ENCODE peak calls at places on chromosomes 1 and 21, in five cellular contexts. T is tibial artery, K is esophagus muscularis mucosa, I is HFFc6, D is natural killer cell. N is an unnamed sample.

GRCh38 chr1:95685091-95685490 is 451.1 kb downstream of the RWDD3 start:
- DNase-seq in T (no peak), D (no peak), K (no peak), I (no peak), N (no peak)

GRCh38 chr1:96845464-96845863 is 123.9 kb downstream of the PTBP2 start:
- DNase-seq in T (no peak), K (no peak), I (no peak), D (no peak), N (no peak)

GRCh38 chr1:7447093-7447492 is 324.0 kb upstream of the VAMP3 start:
- DNase-seq in I (no peak), K (no peak), D (no peak), T (no peak), N (no peak)

GRCh38 chr1:243844186-243844585 is 5.9 kb downstream of the AKT3 start:
- DNase-seq in I (no peak), D (no peak), T (no peak), K (no peak), N (no peak)

GRCh38 chr21:28538987-28539622 is 453.6 kb downstream of the LTN1 start:
- DNase-seq in T (no peak), I (peak), D (no peak), K (no peak), N (no peak)

GRCh38 chr1:4512622-4513021 is 141.8 kb upstream of the AJAP1 start:
- DNase-seq in K (no peak), T (peak), D (no peak), I (no peak), N (no peak)

GRCh38 chr1:67684526-67685066 is 405 bp upstream of the GADD45A start:
- DNase-seq in K (no peak), T (no peak), I (no peak), D (no peak), N (no peak)

GRCh38 chr1:153535664-153536585 is at the start of gene S100A6:
- DNase-seq in D (peak), K (peak), T (peak), I (peak), N (peak)

GRCh38 chr1:237817277-237817676 is 73.4 kb downstream of the ZP4 start:
- DNase-seq in I (peak), D (no peak), T (no peak), K (no peak), N (no peak)

GRCh38 chr1:9166289-9167235 is 37.7 kb upstream of the GPR157 start:
- DNase-seq in T (no peak), I (no peak), D (no peak), K (no peak), N (no peak)

GRCh38 chr1:245153081-245153644 is 1.6 kb upstream of the KIF26B start:
- DNase-seq in D (peak), T (no peak), I (peak), K (no peak), N (peak)

GRCh38 chr1:920008-920407 is 3.7 kb upstream of the SAMD11 start:
- DNase-seq in D (no peak), T (no peak), I (no peak), K (no peak), N (no peak)

GRCh38 chr1:85182700-85183099 is 18.1 kb downstream of the SYDE2 start:
- DNase-seq in D (no peak), T (no peak), K (no peak), I (no peak), N (no peak)

GRCh38 chr1:32345289-32345827 is 9.3 kb upstream of the MARCKSL1 start:
- DNase-seq in T (no peak), K (no peak), I (no peak), D (no peak), N (no peak)

GRCh38 chr1:229848762-229849677 is 218.0 kb upstream of the GALNT2 start:
- DNase-seq in K (no peak), T (no peak), D (no peak), I (peak), N (no peak)

GRCh38 chr1:149844096-149844495 is 55.3 kb upstream of the BOLA1 start:
- DNase-seq in T (no peak), D (no peak), I (peak), K (no peak), N (peak)

GRCh38 chr1:6475381-6476133 is 9.6 kb upstream of the TNFRSF25 start:
- DNase-seq in K (no peak), I (peak), D (peak), T (no peak), N (no peak)

GRCh38 chr1:33367488-33368405 is 46.8 kb upstream of the A3GALT2 start:
- DNase-seq in I (peak), T (peak), D (peak), K (no peak), N (peak)

GRCh38 chr1:96557336-96557735 is 164.2 kb upstream of the PTBP2 start:
- DNase-seq in D (no peak), K (no peak), I (no peak), T (no peak), N (no peak)

GRCh38 chr1:70204578-70204977 is 801 bp downstream of the LRRC40 start:
- DNase-seq in K (no peak), D (no peak), I (no peak), T (no peak), N (no peak)

GRCh38 chr1:46303872-46304326 is 401 bp downstream of the UQCRH start:
- DNase-seq in K (no peak), I (no peak), D (no peak), T (no peak), N (no peak)

GRCh38 chr1:186680031-186681012 is at the start of gene PTGS2:
- DNase-seq in D (peak), K (peak), T (peak), I (peak), N (peak)
- TF ChIP-seq CTCF in D (no peak), K (peak), T (peak), I (peak), N (no peak)

GRCh38 chr1:109282497-109282951 is 421 bp downstream of the PSRC1 start:
- DNase-seq in D (no peak), K (no peak), T (no peak), I (no peak), N (no peak)
- TF ChIP-seq CTCF in D (no peak), K (no peak), T (no peak), I (no peak), N (no peak)

DNA sequence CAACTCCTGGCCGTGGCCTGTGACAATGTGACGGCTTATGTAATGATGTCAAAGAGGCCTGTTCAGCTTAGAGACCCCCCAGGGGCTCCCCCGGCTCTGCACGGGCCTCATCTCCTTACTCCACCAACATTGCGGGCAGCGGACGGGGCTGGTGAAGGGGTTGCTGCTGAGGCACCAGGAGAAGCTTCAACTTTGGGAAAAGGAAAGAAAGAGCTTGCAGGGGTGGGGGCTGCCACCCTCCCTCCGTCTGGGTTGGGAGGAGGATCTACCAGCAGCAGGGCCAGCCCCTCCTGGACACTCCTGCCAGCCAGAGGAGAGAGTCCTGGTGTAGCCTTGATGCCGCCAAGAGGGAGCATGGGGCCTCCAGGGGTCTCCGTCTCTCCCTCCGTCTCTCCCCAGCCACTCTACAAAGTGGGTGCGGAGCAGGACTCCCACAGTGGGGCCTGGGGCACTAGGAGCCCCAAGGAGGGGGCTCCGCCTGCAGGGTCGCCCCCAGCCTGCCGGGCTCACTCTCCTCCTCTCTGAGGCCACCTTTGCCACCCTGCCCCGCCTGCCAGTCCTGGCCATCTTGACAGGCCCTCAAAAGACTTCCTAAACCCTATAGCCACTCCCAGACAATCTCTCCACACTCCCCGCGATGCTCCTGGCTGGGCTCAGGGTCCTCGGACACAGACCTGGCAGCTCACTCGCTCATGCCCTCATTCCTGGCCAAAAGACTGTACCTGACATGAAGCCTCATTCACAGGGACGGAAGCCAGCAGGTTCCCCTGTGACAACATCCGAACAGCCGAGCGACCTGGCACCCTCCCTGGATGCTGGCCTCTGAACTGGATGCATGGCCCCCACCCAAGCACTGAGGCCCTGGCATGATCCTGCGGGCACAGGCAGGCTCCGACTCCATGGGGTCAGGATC is 130.4 kb upstream of the ARHGEF16 start:
- DNase-seq in I (no peak), K (no peak), T (no peak), D (no peak), N (no peak)
- TF ChIP-seq CTCF in I (no peak), K (no peak), T (no peak), D (no peak), N (no peak)

DNA sequence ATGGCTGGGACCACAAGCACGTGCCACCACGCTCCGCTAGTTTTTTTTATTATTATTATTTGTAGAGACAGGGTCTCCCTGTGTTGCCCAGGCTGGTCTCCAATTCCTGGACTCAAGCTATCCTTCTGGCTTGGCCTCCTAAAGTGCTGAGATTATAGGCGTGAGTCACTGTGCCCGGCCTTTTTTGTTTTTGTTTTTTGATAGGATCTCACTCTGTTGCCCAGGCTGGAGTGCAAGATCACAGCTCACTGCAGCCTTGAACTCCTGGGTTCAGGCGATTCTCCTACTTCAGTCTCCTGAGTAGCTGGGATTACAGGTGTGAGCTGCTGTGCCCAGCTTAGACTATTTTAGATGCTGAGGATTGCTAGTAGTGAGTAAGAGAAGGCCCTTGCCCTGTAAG is 11.8 kb upstream of the RNF11 start:
- DNase-seq in D (no peak), T (no peak), I (no peak), K (no peak), N (peak)
- TF ChIP-seq CTCF in D (no peak), T (no peak), I (no peak), K (no peak), N (no peak)

N was measured in lower leg skin.